ENCODE peak calls at places on chromosomes 3 and 15, in four cellular contexts. J is GM04503, R is bronchial epithelial cell, L is coronary artery. Q is an unnamed sample.

GRCh38 chr3:185960518-185961288 is 22.9 kb upstream of the TRA2B start:
- DNase-seq in R (no peak), L (no peak), J (no peak), Q (no peak)

GRCh38 chr3:93973160-93974126 is at the start of gene PROS1:
- DNase-seq in J (peak), L (peak), R (peak), Q (peak)

GRCh38 chr15:101242160-101242998 is 9.5 kb downstream of the CHSY1 start:
- DNase-seq in J (no peak), R (peak), L (no peak), Q (no peak)

GRCh38 chr15:58628206-58629057 is 121.1 kb downstream of the ADAM10 start:
- DNase-seq in L (no peak), J (peak), R (no peak), Q (no peak)

GRCh38 chr15:70059476-70060213 is 38.1 kb downstream of the TLE3 start:
- DNase-seq in J (no peak), L (no peak), R (no peak), Q (no peak)

GRCh38 chr3:149967067-149967685 is 3.5 kb downstream of the PFN2 start:
- DNase-seq in J (no peak), L (no peak), R (peak), Q (no peak)

GRCh38 chr3:65556934-65557577 is 481.7 kb downstream of the MAGI1 start:
- DNase-seq in R (no peak), J (no peak), L (no peak), Q (no peak)

GRCh38 chr3:134681527-134681910 is 30.7 kb upstream of the KY start:
- DNase-seq in J (no peak), R (no peak), L (no peak), Q (no peak)

GRCh38 chr3:78689378-78689777 is 1078.4 kb downstream of the ROBO1 start:
- DNase-seq in J (no peak), L (no peak), R (no peak), Q (no peak)

GRCh38 chr3:58093573-58094195 is 85.5 kb downstream of the FLNB start:
- DNase-seq in J (no peak), L (no peak), R (peak), Q (no peak)

GRCh38 chr3:111519193-111519592 is 22.8 kb upstream of the CD96 start:
- DNase-seq in L (no peak), R (no peak), J (no peak), Q (no peak)

GRCh38 chr3:42056840-42057239 is 34.3 kb upstream of the TRAK1 start:
- DNase-seq in J (no peak), R (no peak), L (no peak), Q (no peak)

GRCh38 chr3:53801319-53801718 is 44.9 kb downstream of the CHDH start:
- DNase-seq in J (no peak), R (no peak), L (no peak), Q (no peak)

GRCh38 chr3:182413682-182414081 is 379.6 kb upstream of the ATP11B start:
- DNase-seq in R (no peak), J (no peak), L (no peak), Q (no peak)

GRCh38 chr3:46196261-46196957 is 11.7 kb downstream of the CCR1 start:
- DNase-seq in R (no peak), J (no peak), L (no peak), Q (no peak)

GRCh38 chr3:8838239-8838638 is 68.8 kb upstream of the OXTR start:
- DNase-seq in R (no peak), L (no peak), J (no peak), Q (no peak)

GRCh38 chr3:165521131-165521871 is 315.9 kb downstream of the BCHE start:
- DNase-seq in R (no peak), L (no peak), J (no peak), Q (no peak)

GRCh38 chr3:90015688-90016356 is 908.4 kb downstream of the EPHA3 start:
- DNase-seq in J (peak), R (peak), L (no peak), Q (peak)

GRCh38 chr15:63043391-63044076 is 987 bp downstream of the TPM1 start:
- DNase-seq in R (no peak), J (no peak), L (no peak), Q (no peak)

GRCh38 chr15:38864827-38865604 is 300.4 kb upstream of the RASGRP1 start:
- DNase-seq in R (no peak), L (peak), J (peak), Q (no peak)

GRCh38 chr3:140023616-140024530 is 88.9 kb downstream of the CLSTN2 start:
- DNase-seq in J (no peak), R (no peak), L (no peak), Q (no peak)

GRCh38 chr15:79541176-79541575 is 109.0 kb downstream of the MINAR1 start:
- DNase-seq in R (no peak), J (no peak), L (no peak), Q (no peak)

GRCh38 chr15:98518823-98519561 is 129.3 kb upstream of the IGF1R start:
- DNase-seq in R (peak), J (peak), L (no peak), Q (peak)

GRCh38 chr15:63858448-63858847 is 24.7 kb upstream of the HERC1 start:
- DNase-seq in R (no peak), J (no peak), L (no peak), Q (no peak)

GRCh38 chr3:48727511-48727910 is 10.5 kb upstream of the IP6K2 start:
- DNase-seq in J (no peak), L (no peak), R (no peak), Q (no peak)

GRCh38 chr3:37712918-37713819 is 148.5 kb upstream of the CTDSPL start:
- DNase-seq in L (no peak), J (peak), R (peak), Q (peak)

GRCh38 chr3:141455603-141456327 is 31.1 kb upstream of the RASA2 start:
- DNase-seq in L (no peak), J (no peak), R (no peak), Q (peak)

GRCh38 chr3:10768995-10769394 is 47.0 kb upstream of the SLC6A11 start:
- DNase-seq in R (no peak), J (no peak), L (no peak), Q (no peak)

GRCh38 chr3:58266577-58266976 is 29.0 kb downstream of the ABHD6 start:
- DNase-seq in L (no peak), R (no peak), J (no peak), Q (no peak)

GRCh38 chr3:171407746-171408145 is 52.5 kb downstream of the TNIK start:
- DNase-seq in J (peak), R (peak), L (no peak), Q (no peak)

GRCh38 chr15:42858999-42859789 is 61.4 kb downstream of the TTBK2 start:
- DNase-seq in L (no peak), J (no peak), R (no peak), Q (no peak)

GRCh38 chr3:120177151-120177550 is 82.9 kb upstream of the GSK3B start:
- DNase-seq in J (peak), R (peak), L (no peak), Q (peak)

GRCh38 chr3:194069421-194070219 is 66.3 kb upstream of the HES1 start:
- DNase-seq in J (no peak), L (peak), R (peak), Q (no peak)

GRCh38 chr3:32544894-32545293 is 25.8 kb downstream of the DYNC1LI1 start:
- DNase-seq in J (no peak), L (no peak), R (no peak), Q (no peak)